ENCODE peak calls at places on chromosome X, in eight cellular contexts. L, U, P, D, Y, Q, A and E are unnamed samples.

GRCh38 chrX:84186603-84187358 is 1.2 kb downstream of the RPS6KA6 start:
- DNase-seq in U (no peak), Y (no peak), D (peak), Q (no peak), P (no peak), A (no peak), L (no peak), E (no peak)

GRCh38 chrX:71253253-71254091 is 468 bp downstream of the ZMYM3 start:
- DNase-seq in L (no peak), P (peak), Q (no peak), D (peak), A (peak), Y (no peak), U (no peak), E (peak)

GRCh38 chrX:131802836-131803626 is 220.1 kb upstream of the STK26 start:
- DNase-seq in D (peak), Y (no peak), U (peak), L (no peak), A (no peak), Q (no peak), P (peak), E (peak)

GRCh38 chrX:129833153-129834004 is 10.3 kb downstream of the ZDHHC9 start:
- DNase-seq in L (no peak), P (no peak), U (no peak), Y (no peak), Q (no peak), A (no peak), D (no peak), E (no peak)

GRCh38 chrX:124426824-124427223 is 80.5 kb downstream of the SH2D1A start:
- DNase-seq in L (no peak), Q (no peak), P (no peak), D (no peak), A (no peak), U (no peak), Y (no peak), E (no peak)

GRCh38 chrX:133575501-133575900 is 160.2 kb upstream of the GPC4 start:
- DNase-seq in Y (no peak), L (no peak), Q (no peak), U (no peak), A (no peak), P (no peak), D (no peak), E (no peak)

GRCh38 chrX:8692886-8693285 is 39.1 kb downstream of the ANOS1 start:
- DNase-seq in D (no peak), L (no peak), Q (no peak), U (no peak), Y (no peak), A (no peak), P (no peak), E (no peak)

GRCh38 chrX:23908219-23909003 is 605 bp downstream of the CXorf58 start:
- DNase-seq in Y (no peak), P (no peak), D (no peak), A (no peak), L (no peak), U (no peak), Q (no peak), E (no peak)

GRCh38 chrX:943035-943434 is 269.4 kb downstream of the CRLF2 start:
- DNase-seq in D (no peak), P (no peak), A (no peak), Q (no peak), L (no peak), U (no peak), Y (no peak), E (no peak)

GRCh38 chrX:9339603-9340569 is 125.0 kb upstream of the TBL1X start:
- DNase-seq in Q (no peak), L (no peak), Y (no peak), D (peak), P (no peak), U (peak), A (no peak), E (peak)

GRCh38 chrX:38275615-38276014 is 51.7 kb downstream of the RPGR start:
- DNase-seq in Q (no peak), U (no peak), P (no peak), A (peak), D (no peak), Y (peak), L (no peak), E (no peak)

GRCh38 chrX:46573896-46574336 is 351 bp downstream of the CHST7 start:
- DNase-seq in Q (no peak), U (peak), Y (no peak), L (no peak), D (peak), A (peak), P (peak), E (peak)

GRCh38 chrX:41332408-41332987 is 1.5 kb upstream of the DDX3X start:
- DNase-seq in U (peak), D (peak), P (peak), Q (no peak), Y (no peak), L (no peak), A (no peak), E (no peak)

GRCh38 chrX:124346877-124347241 is 496 bp downstream of the SH2D1A start:
- DNase-seq in P (no peak), D (no peak), Y (no peak), U (no peak), L (no peak), A (no peak), Q (no peak), E (no peak)

GRCh38 chrX:23548164-23548563 is 119.1 kb upstream of the PRDX4 start:
- DNase-seq in L (no peak), Y (no peak), U (no peak), D (no peak), A (no peak), Q (no peak), P (no peak), E (no peak)

GRCh38 chrX:67648361-67648760 is 104.5 kb downstream of the AR start:
- DNase-seq in Q (no peak), Y (no peak), P (no peak), D (no peak), A (no peak), L (no peak), U (no peak), E (no peak)

GRCh38 chrX:9340619-9341304 is 124.1 kb upstream of the TBL1X start:
- DNase-seq in Q (peak), P (peak), D (peak), U (peak), A (no peak), L (no peak), Y (no peak), E (peak)

GRCh38 chrX:16807548-16807947 is 21.3 kb downstream of the TXLNG start:
- DNase-seq in A (no peak), L (no peak), P (no peak), Y (no peak), D (no peak), U (no peak), Q (no peak), E (no peak)

GRCh38 chrX:103250977-103251376 is 4.0 kb downstream of the TCEAL8 start:
- DNase-seq in Y (no peak), U (no peak), A (no peak), L (no peak), D (no peak), Q (no peak), P (no peak), E (no peak)

GRCh38 chrX:132270699-132271098 is 51.5 kb upstream of the RAP2C start:
- DNase-seq in Q (no peak), D (peak), P (no peak), A (no peak), U (peak), L (no peak), Y (no peak), E (no peak)

GRCh38 chrX:10648608-10649007 is 28.2 kb upstream of the MID1 start:
- DNase-seq in L (no peak), D (no peak), Y (no peak), P (no peak), U (no peak), Q (peak), A (no peak), E (no peak)

GRCh38 chrX:67720344-67720743 is 176.5 kb downstream of the AR start:
- DNase-seq in D (no peak), U (no peak), P (no peak), L (no peak), A (no peak), Y (no peak), Q (no peak), E (no peak)

GRCh38 chrX:100648601-100649417 is 4.8 kb downstream of the SRPX2 start:
- DNase-seq in D (peak), Y (no peak), P (no peak), A (peak), L (no peak), U (no peak), Q (no peak), E (no peak)
- H3K4me3 ChIP-seq in D (no peak), Y (no peak), P (no peak), A (peak), L (no peak), U (no peak), Q (peak), E (no peak)

GRCh38 chrX:40095588-40096394 is 2.0 kb downstream of the BCOR start:
- DNase-seq in A (no peak), L (no peak), D (no peak), Q (no peak), U (no peak), Y (no peak), P (no peak), E (peak)

GRCh38 chrX:40096395-40097091 is 1.2 kb downstream of the BCOR start:
- DNase-seq in D (peak), Y (no peak), P (no peak), Q (no peak), U (peak), L (no peak), A (no peak), E (peak)

GRCh38 chrX:40097492-40098263 is at the start of gene BCOR:
- DNase-seq in Y (no peak), U (peak), P (peak), D (peak), L (no peak), Q (no peak), A (no peak), E (peak)

GRCh38 chrX:40098264-40099045 is 697 bp upstream of the BCOR start:
- DNase-seq in D (peak), U (no peak), Y (no peak), Q (no peak), A (no peak), P (no peak), L (no peak), E (peak)

DNA sequence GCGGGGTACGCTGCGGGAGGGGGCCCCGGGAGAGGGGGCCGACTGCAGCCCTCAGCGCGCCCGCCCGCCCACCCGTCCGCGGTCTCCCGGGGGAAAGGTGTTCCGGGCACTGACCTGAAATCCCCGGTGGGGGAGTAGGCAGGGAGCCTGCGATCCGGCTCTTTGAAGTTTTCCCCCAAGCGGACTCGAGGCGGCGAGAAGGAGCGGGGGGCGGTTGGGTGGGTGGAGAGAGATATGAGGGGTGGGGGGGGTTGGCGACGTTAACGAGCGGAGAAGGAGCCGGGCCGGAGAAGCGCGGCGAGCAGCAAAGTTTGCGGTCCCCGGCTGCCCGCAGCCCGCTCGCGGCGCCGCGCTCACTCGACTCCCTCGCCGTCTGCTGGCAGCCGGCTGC is 662 bp downstream of the BCOR start:
- DNase-seq in D (no peak), U (no peak), L (no peak), P (no peak), Q (no peak), Y (no peak), A (no peak), E (no peak)
- H3K27ac ChIP-seq in D (peak), U (peak), L (no peak), P (peak), Q (no peak), Y (no peak), A (no peak), E (peak)

DNA sequence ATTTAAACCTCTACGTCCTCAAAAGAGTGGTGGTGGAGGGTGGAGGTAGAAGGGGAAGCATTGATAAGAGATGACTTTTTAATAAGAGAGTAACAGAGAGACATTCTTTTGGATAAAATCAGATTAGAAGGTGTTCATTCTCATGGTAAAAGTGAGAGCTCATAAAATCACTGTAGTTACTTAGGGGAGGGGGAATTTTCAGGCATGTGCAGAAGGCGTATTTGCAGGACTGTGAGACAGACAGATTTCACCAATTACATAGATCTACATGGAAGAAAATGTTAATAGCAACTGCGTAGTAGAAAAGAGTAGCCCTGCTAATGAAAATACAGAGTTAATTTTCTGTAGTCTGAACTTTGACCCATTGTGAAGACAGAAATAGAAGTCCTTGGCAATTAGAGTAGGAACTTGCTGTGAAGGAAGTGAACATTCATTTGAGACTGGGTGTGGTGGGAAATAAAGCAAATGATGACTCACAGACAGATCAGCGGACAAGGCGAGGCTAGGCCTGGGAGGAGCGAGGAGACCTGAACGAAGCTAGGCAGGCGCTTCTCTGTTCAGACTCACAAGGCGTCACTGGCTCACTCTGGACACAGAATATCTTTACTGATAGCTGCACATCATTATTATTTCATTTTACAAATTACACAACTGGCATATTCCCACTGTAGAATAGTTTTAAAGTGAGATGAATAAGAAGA is 57.2 kb upstream of the FAM9C start:
- DNase-seq in U (peak), D (peak), Y (peak), A (no peak), Q (no peak), L (no peak), P (peak), E (peak)
- TF ChIP-seq POLR2AphosphoS5 in U (peak), D (peak), Y (no peak), A (no peak), Q (no peak), L (no peak), P (peak), E (no peak)

GRCh38 chrX:102154900-102155805 is 624 bp downstream of the BEX5 start:
- DNase-seq in Q (no peak), D (peak), P (peak), A (no peak), Y (no peak), L (no peak), U (no peak), E (peak)
- H3K4me3 ChIP-seq in Q (no peak), D (peak), P (peak), A (no peak), Y (peak), L (no peak), U (peak), E (peak)

GRCh38 chrX:3345281-3346081 is 971 bp downstream of the MXRA5 start:
- DNase-seq in A (no peak), D (no peak), P (peak), Q (no peak), L (no peak), U (peak), Y (no peak), E (peak)
- H3K27ac ChIP-seq in A (no peak), D (peak), P (peak), Q (no peak), L (no peak), U (peak), Y (no peak), E (peak)

DNA sequence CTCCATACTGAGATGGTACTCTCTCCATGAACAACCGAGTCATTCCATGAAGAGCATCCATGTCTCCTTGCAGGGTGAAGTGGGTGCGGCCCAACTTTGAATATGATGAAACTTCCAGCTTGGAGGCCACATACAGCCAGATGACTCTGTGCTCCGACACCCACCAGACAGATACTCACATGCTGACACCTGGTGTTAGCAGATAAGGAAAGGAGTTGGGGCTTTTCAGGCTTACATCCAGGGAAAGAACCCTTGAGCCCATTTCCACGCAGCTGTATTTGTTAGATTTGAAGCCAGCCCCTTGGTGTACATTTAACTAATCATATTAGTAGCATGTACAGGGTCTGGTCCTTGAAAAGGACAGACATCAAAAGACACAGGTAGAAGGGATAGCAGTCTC is 62.1 kb upstream of the PRRG3 start:
- DNase-seq in L (no peak), U (no peak), Q (no peak), A (peak), P (no peak), Y (no peak), D (no peak), E (no peak)
- TF ChIP-seq POLR2AphosphoS5 in L (no peak), U (no peak), Q (no peak), A (no peak), P (no peak), Y (no peak), D (no peak), E (no peak)

GRCh38 chrX:153988493-153988892 is 15.9 kb downstream of the TMEM187 start:
- DNase-seq in Y (no peak), D (no peak), U (no peak), Q (no peak), P (no peak), L (no peak), A (no peak), E (no peak)
- H3K4me3 ChIP-seq in Y (no peak), D (no peak), U (no peak), Q (no peak), P (no peak), L (no peak), A (no peak), E (no peak)

GRCh38 chrX:68894513-68895338 is 65.9 kb downstream of the EFNB1 start:
- DNase-seq in L (no peak), U (peak), A (no peak), Q (peak), Y (no peak), P (peak), D (peak), E (peak)
- H3K27ac ChIP-seq in L (no peak), U (peak), A (no peak), Q (peak), Y (no peak), P (peak), D (peak), E (peak)

GRCh38 chrX:14934423-14934822 is 61.2 kb downstream of the MOSPD2 start:
- DNase-seq in P (no peak), A (no peak), U (no peak), Q (no peak), L (no peak), D (no peak), Y (no peak), E (no peak)
- TF ChIP-seq POLR2AphosphoS5 in P (no peak), A (no peak), U (no peak), Q (no peak), L (no peak), D (no peak), Y (no peak), E (no peak)